ENCODE peak calls at places on chromosomes 7 and 10, in ten cellular contexts. Q, C, K, H, B, N, W, I, F and E are unnamed samples.

GRCh38 chr7:112225006-112225405 is 18.5 kb downstream of the ZNF277 start:
- DNase-seq in Q (no peak), C (no peak), K (no peak), H (no peak), B (no peak), N (no peak), W (no peak), I (no peak), F (no peak), E (no peak)

GRCh38 chr7:5354460-5355279 is 69.0 kb downstream of the TNRC18 start:
- DNase-seq in Q (no peak), C (peak), K (no peak), H (no peak), B (peak), N (peak), W (peak), I (peak), F (peak), E (peak)

GRCh38 chr10:5665380-5666323 is 743 bp downstream of the ASB13 start:
- DNase-seq in Q (no peak), C (peak), K (no peak), H (no peak), B (no peak), N (peak), W (peak), I (no peak), F (peak), E (peak)

GRCh38 chr7:18974803-18975202 is 142.6 kb downstream of the TWIST1 start:
- DNase-seq in Q (no peak), C (no peak), K (no peak), H (no peak), B (peak), N (no peak), W (no peak), I (no peak), F (no peak), E (no peak)

GRCh38 chr7:116924741-116925140 is 28.6 kb upstream of the ST7 start:
- DNase-seq in Q (no peak), C (no peak), K (no peak), H (no peak), B (peak), N (no peak), W (no peak), I (no peak), F (no peak), E (no peak)

GRCh38 chr10:110850990-110851389 is 20.7 kb upstream of the PDCD4 start:
- DNase-seq in Q (no peak), C (no peak), K (no peak), H (no peak), B (no peak), N (no peak), W (no peak), I (peak), F (no peak), E (no peak)

GRCh38 chr10:23046032-23046431 is 49.3 kb upstream of the MSRB2 start:
- DNase-seq in Q (no peak), C (no peak), K (no peak), H (no peak), B (no peak), N (no peak), W (no peak), I (no peak), F (no peak), E (no peak)

GRCh38 chr10:110218627-110219026 is 11.2 kb downstream of the MXI1 start:
- DNase-seq in Q (no peak), C (no peak), K (no peak), H (no peak), B (no peak), N (no peak), W (no peak), I (no peak), F (no peak), E (no peak)

GRCh38 chr10:8403711-8404371 is 349.4 kb downstream of the GATA3 start:
- DNase-seq in Q (no peak), C (no peak), K (no peak), H (no peak), B (no peak), N (no peak), W (no peak), I (no peak), F (peak), E (no peak)

GRCh38 chr7:71695189-71695588 is 563.2 kb downstream of the GALNT17 start:
- DNase-seq in Q (no peak), C (no peak), K (no peak), H (no peak), B (no peak), N (no peak), W (no peak), I (no peak), F (no peak), E (no peak)

GRCh38 chr10:91712315-91712714 is 79.4 kb upstream of the PPP1R3C start:
- DNase-seq in Q (no peak), C (no peak), K (no peak), H (no peak), B (no peak), N (no peak), W (no peak), I (no peak), F (no peak), E (no peak)

GRCh38 chr7:43314379-43315158 is 202.1 kb downstream of the HECW1 start:
- DNase-seq in Q (no peak), C (no peak), K (no peak), H (no peak), B (no peak), N (no peak), W (no peak), I (no peak), F (no peak), E (no peak)

GRCh38 chr10:31116226-31116625 is 84.6 kb upstream of the ZNF438 start:
- DNase-seq in Q (no peak), C (no peak), K (no peak), H (no peak), B (no peak), N (no peak), W (no peak), I (no peak), F (no peak), E (no peak)

GRCh38 chr10:86313621-86314041 is 53.0 kb downstream of the GRID1 start:
- DNase-seq in Q (no peak), C (no peak), K (no peak), H (no peak), B (no peak), N (no peak), W (no peak), I (peak), F (no peak), E (no peak)

GRCh38 chr7:79241288-79242055 is 212.0 kb downstream of the MAGI2 start:
- DNase-seq in Q (peak), C (no peak), K (peak), H (no peak), B (peak), N (no peak), W (no peak), I (no peak), F (no peak), E (no peak)

GRCh38 chr10:30915141-30915540 is 116.5 kb downstream of the ZNF438 start:
- DNase-seq in Q (no peak), C (no peak), K (no peak), H (no peak), B (no peak), N (no peak), W (no peak), I (no peak), F (no peak), E (no peak)

GRCh38 chr7:82185443-82185842 is 258.1 kb downstream of the CACNA2D1 start:
- DNase-seq in Q (no peak), C (no peak), K (no peak), H (no peak), B (no peak), N (no peak), W (no peak), I (no peak), F (no peak), E (no peak)

GRCh38 chr7:132475037-132475668 is 101.1 kb downstream of the PLXNA4 start:
- DNase-seq in Q (no peak), C (no peak), K (no peak), H (no peak), B (no peak), N (no peak), W (no peak), I (no peak), F (no peak), E (no peak)
- H3K4me3 ChIP-seq in Q (no peak), C (no peak), K (no peak), H (no peak), B (no peak), N (no peak), W (no peak), I (no peak), F (no peak), E (no peak)

GRCh38 chr7:157347217-157347904 is 10.6 kb downstream of the DNAJB6 start:
- DNase-seq in Q (peak), C (peak), K (no peak), H (no peak), B (peak), N (peak), W (peak), I (peak), F (no peak), E (peak)

GRCh38 chr7:157357129-157358040 is 20.6 kb downstream of the DNAJB6 start:
- DNase-seq in Q (no peak), C (no peak), K (no peak), H (no peak), B (no peak), N (no peak), W (no peak), I (no peak), F (no peak), E (no peak)

GRCh38 chr7:157348548-157348947 is 11.7 kb downstream of the DNAJB6 start:
- DNase-seq in Q (no peak), C (no peak), K (no peak), H (no peak), B (no peak), N (no peak), W (no peak), I (no peak), F (no peak), E (no peak)

GRCh38 chr7:157355784-157356511 is 19.1 kb downstream of the DNAJB6 start:
- DNase-seq in Q (no peak), C (no peak), K (no peak), H (no peak), B (peak), N (no peak), W (peak), I (no peak), F (no peak), E (no peak)

GRCh38 chr7:157352506-157352905 is 15.7 kb downstream of the DNAJB6 start:
- DNase-seq in Q (no peak), C (no peak), K (no peak), H (no peak), B (no peak), N (no peak), W (no peak), I (peak), F (no peak), E (no peak)
- H3K4me3 ChIP-seq in Q (no peak), C (no peak), K (no peak), H (peak), B (no peak), N (no peak), W (no peak), I (no peak), F (no peak), E (no peak)

DNA sequence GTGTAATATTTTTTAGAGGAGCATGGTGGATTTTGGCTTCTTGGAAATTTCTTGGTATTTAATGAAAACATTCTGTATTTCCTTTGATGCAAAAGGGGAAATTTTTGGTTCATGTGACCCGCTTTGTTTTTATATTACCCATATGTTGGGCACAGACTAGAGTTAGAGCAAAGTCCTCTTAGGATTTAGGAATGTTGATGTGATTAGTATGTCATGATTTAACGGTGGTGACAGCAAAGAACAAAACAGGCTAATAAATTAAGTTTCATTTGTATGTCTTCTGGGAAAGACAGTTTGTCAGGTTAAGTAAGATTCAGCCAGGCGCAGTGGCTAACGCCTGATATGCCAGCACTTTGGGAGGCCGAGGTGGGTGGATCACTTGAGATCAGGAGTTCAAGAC is 304.6 kb downstream of the REEP3 start:
- DNase-seq in Q (no peak), C (no peak), K (no peak), H (no peak), B (no peak), N (no peak), W (no peak), I (no peak), F (no peak), E (no peak)
- H3K4me3 ChIP-seq in Q (no peak), C (no peak), K (no peak), H (no peak), B (no peak), N (no peak), W (no peak), I (no peak), F (no peak), E (no peak)

GRCh38 chr10:102917314-102917961 is 656 bp upstream of the CNNM2 start:
- DNase-seq in Q (no peak), C (peak), K (no peak), H (peak), B (peak), N (peak), W (peak), I (peak), F (peak), E (peak)

GRCh38 chr10:102917962-102918816 is at the start of gene CNNM2:
- DNase-seq in Q (peak), C (peak), K (peak), H (peak), B (peak), N (peak), W (peak), I (peak), F (peak), E (peak)

GRCh38 chr10:102918817-102919236 is 733 bp downstream of the CNNM2 start:
- DNase-seq in Q (no peak), C (peak), K (no peak), H (peak), B (no peak), N (peak), W (peak), I (no peak), F (peak), E (no peak)

GRCh38 chr10:102919992-102920736 is 2.1 kb downstream of the CNNM2 start:
- DNase-seq in Q (no peak), C (no peak), K (no peak), H (no peak), B (no peak), N (no peak), W (no peak), I (no peak), F (peak), E (no peak)

GRCh38 chr10:102919237-102919959 is 1.3 kb downstream of the CNNM2 start:
- DNase-seq in Q (no peak), C (peak), K (no peak), H (no peak), B (no peak), N (no peak), W (no peak), I (peak), F (peak), E (peak)
- H3K4me3 ChIP-seq in Q (peak), C (peak), K (peak), H (peak), B (peak), N (peak), W (peak), I (peak), F (peak), E (peak)

GRCh38 chr10:35606423-35606822 is 1.3 kb downstream of the GJD4 start:
- DNase-seq in Q (no peak), C (no peak), K (no peak), H (no peak), B (peak), N (no peak), W (no peak), I (no peak), F (no peak), E (no peak)

GRCh38 chr10:35605191-35605590 is at the start of gene GJD4:
- DNase-seq in Q (no peak), C (no peak), K (no peak), H (no peak), B (no peak), N (no peak), W (no peak), I (no peak), F (no peak), E (no peak)

GRCh38 chr10:35608317-35608672 is 3.2 kb downstream of the GJD4 start:
- DNase-seq in Q (no peak), C (no peak), K (no peak), H (no peak), B (no peak), N (no peak), W (no peak), I (no peak), F (peak), E (no peak)

GRCh38 chr10:35611750-35612149 is 6.6 kb downstream of the GJD4 start:
- DNase-seq in Q (no peak), C (no peak), K (no peak), H (no peak), B (no peak), N (no peak), W (no peak), I (no peak), F (peak), E (no peak)

GRCh38 chr10:35607475-35608316 is 2.6 kb downstream of the GJD4 start:
- DNase-seq in Q (no peak), C (no peak), K (no peak), H (no peak), B (peak), N (no peak), W (no peak), I (no peak), F (peak), E (peak)
- H3K4me3 ChIP-seq in Q (peak), C (peak), K (peak), H (no peak), B (peak), N (peak), W (peak), I (peak), F (no peak), E (peak)

GRCh38 chr7:151400626-151401315 is 9.1 kb downstream of the WDR86 start:
- DNase-seq in Q (peak), C (no peak), K (no peak), H (no peak), B (no peak), N (no peak), W (peak), I (no peak), F (peak), E (no peak)
- H3K4me3 ChIP-seq in Q (no peak), C (no peak), K (no peak), H (no peak), B (no peak), N (no peak), W (no peak), I (no peak), F (no peak), E (no peak)

GRCh38 chr7:11237742-11238141 is 264.1 kb downstream of the PHF14 start:
- DNase-seq in Q (no peak), C (no peak), K (no peak), H (no peak), B (no peak), N (no peak), W (no peak), I (no peak), F (no peak), E (no peak)
- H3K4me3 ChIP-seq in Q (peak), C (peak), K (peak), H (no peak), B (peak), N (no peak), W (peak), I (peak), F (no peak), E (no peak)